ENCODE peak calls at places on chromosomes 13 and 19, in ten cellular contexts. W, L, X, U, T, O, E, R, Z and G are unnamed samples.

GRCh38 chr19:18881491-18881890 is 14.5 kb downstream of the CERS1 start:
- DNase-seq in W (no peak), L (no peak), X (no peak), U (no peak), T (no peak), O (no peak), E (no peak), R (no peak), Z (no peak), G (no peak)

GRCh38 chr13:80339578-80339840 is 1.4 kb downstream of the SPRY2 start:
- DNase-seq in W (no peak), L (no peak), X (no peak), U (peak), T (no peak), O (no peak), E (no peak), R (no peak), Z (no peak), G (peak)

GRCh38 chr19:20359933-20360720 is 193.1 kb downstream of the ZNF486 start:
- DNase-seq in W (no peak), L (no peak), X (no peak), U (no peak), T (peak), O (no peak), E (no peak), R (no peak), Z (no peak), G (no peak)

GRCh38 chr13:50594276-50594970 is 249.1 kb downstream of the DLEU7 start:
- DNase-seq in W (no peak), L (peak), X (no peak), U (no peak), T (peak), O (no peak), E (no peak), R (peak), Z (no peak), G (peak)

GRCh38 chr19:17889609-17890214 is 18.0 kb downstream of the SLC5A5 start:
- DNase-seq in W (no peak), L (peak), X (no peak), U (peak), T (peak), O (no peak), E (no peak), R (no peak), Z (peak), G (peak)

GRCh38 chr19:42255766-42256750 is 1.1 kb upstream of the ERF start:
- DNase-seq in W (peak), L (peak), X (peak), U (peak), T (no peak), O (no peak), E (no peak), R (no peak), Z (peak), G (no peak)

GRCh38 chr19:6828306-6828697 is 55.8 kb downstream of the VAV1 start:
- DNase-seq in W (peak), L (no peak), X (no peak), U (peak), T (no peak), O (no peak), E (no peak), R (no peak), Z (no peak), G (no peak)

GRCh38 chr13:48849515-48849914 is 126.2 kb upstream of the FNDC3A start:
- DNase-seq in W (no peak), L (peak), X (no peak), U (no peak), T (no peak), O (no peak), E (no peak), R (no peak), Z (no peak), G (no peak)

GRCh38 chr19:54650108-54650666 is 12.6 kb upstream of the LILRB4 start:
- DNase-seq in W (no peak), L (no peak), X (no peak), U (no peak), T (no peak), O (no peak), E (no peak), R (no peak), Z (no peak), G (no peak)

GRCh38 chr19:54654447-54655321 is 8.1 kb upstream of the LILRB4 start:
- DNase-seq in W (no peak), L (no peak), X (no peak), U (no peak), T (no peak), O (no peak), E (no peak), R (peak), Z (no peak), G (peak)

GRCh38 chr19:54648129-54648528 is 14.7 kb upstream of the LILRB4 start:
- DNase-seq in W (no peak), L (no peak), X (no peak), U (no peak), T (no peak), O (no peak), E (no peak), R (no peak), Z (no peak), G (no peak)

DNA sequence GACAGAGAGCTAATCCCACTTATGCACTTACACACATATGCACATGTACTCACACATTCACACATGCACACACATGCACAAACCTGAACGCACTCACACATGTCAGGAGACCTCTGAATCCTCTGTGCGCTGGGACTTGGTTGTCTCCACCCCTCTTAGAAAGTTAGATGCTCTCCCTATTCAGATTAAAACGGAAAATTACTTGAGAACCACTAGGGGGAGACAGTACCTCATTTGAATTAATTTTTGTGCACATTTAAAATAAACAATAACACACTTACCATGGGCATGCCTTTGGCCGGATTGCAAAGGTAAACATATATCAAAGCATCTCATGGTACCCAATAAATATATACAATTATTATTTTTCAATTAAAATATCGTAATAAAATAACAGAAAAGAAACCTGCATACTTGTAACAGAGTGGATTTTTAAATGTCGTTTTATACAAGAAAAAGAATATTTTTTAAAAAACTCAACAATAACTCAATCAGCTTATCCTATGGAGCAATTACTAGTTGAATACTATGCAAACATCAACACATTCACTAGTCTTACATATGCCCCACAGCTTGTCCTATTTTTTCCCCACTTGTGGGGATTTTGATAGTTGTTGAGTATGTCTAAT is 9.5 kb upstream of the LILRB4 start:
- DNase-seq in W (no peak), L (peak), X (no peak), U (peak), T (no peak), O (no peak), E (no peak), R (peak), Z (peak), G (peak)
- TF ChIP-seq CTCF in W (peak), L (no peak), X (no peak), U (peak), T (peak), O (peak), E (peak), R (peak), Z (peak), G (peak)

GRCh38 chr13:112104873-112105234 is 37.9 kb downstream of the SOX1 start:
- DNase-seq in W (no peak), L (no peak), X (no peak), U (no peak), T (no peak), O (no peak), E (no peak), R (no peak), Z (no peak), G (no peak)

GRCh38 chr13:112101360-112101930 is 34.5 kb downstream of the SOX1 start:
- DNase-seq in W (no peak), L (no peak), X (no peak), U (no peak), T (no peak), O (no peak), E (no peak), R (no peak), Z (no peak), G (no peak)

GRCh38 chr13:112103971-112104872 is 37.3 kb downstream of the SOX1 start:
- DNase-seq in W (no peak), L (no peak), X (no peak), U (no peak), T (peak), O (no peak), E (no peak), R (no peak), Z (no peak), G (no peak)

GRCh38 chr13:112103260-112103843 is 36.4 kb downstream of the SOX1 start:
- DNase-seq in W (peak), L (no peak), X (no peak), U (no peak), T (no peak), O (no peak), E (no peak), R (no peak), Z (no peak), G (no peak)

DNA sequence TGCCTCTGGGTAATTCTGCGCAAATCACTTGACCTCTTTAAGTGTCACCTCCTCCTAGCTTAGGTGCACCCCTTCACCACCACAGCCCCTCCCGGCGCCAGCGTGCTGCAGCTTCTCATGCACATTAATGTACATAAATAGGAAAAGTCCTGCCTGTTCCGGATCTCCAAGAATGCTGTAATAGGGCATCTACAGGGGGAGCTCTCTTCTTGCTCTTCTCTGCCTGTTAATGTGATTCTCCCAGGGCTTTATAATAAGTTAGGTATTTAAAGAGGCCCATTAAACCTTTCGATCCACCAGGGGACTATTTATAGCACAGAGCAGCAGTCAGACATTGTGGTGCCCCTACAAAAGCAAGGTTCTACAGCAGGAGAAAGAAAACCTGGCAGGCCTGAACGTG is 35.3 kb downstream of the SOX1 start:
- DNase-seq in W (peak), L (peak), X (no peak), U (no peak), T (no peak), O (no peak), E (no peak), R (no peak), Z (no peak), G (no peak)
- TF ChIP-seq CTCF in W (no peak), L (peak), X (no peak), U (no peak), T (no peak), O (no peak), E (no peak), R (no peak), Z (no peak), G (no peak)

GRCh38 chr19:40256511-40256910 is 28.6 kb downstream of the AKT2 start:
- DNase-seq in W (no peak), L (no peak), X (peak), U (no peak), T (no peak), O (no peak), E (no peak), R (no peak), Z (no peak), G (no peak)

GRCh38 chr19:40253611-40254092 is 27.2 kb upstream of the CCNP start:
- DNase-seq in W (no peak), L (no peak), X (no peak), U (no peak), T (no peak), O (no peak), E (no peak), R (no peak), Z (no peak), G (no peak)

GRCh38 chr19:40254714-40255418 is 28.4 kb upstream of the CCNP start:
- DNase-seq in W (no peak), L (no peak), X (no peak), U (no peak), T (no peak), O (no peak), E (no peak), R (no peak), Z (no peak), G (no peak)

GRCh38 chr19:40257096-40257517 is 28.0 kb downstream of the AKT2 start:
- DNase-seq in W (no peak), L (no peak), X (peak), U (no peak), T (no peak), O (peak), E (no peak), R (no peak), Z (no peak), G (no peak)

DNA sequence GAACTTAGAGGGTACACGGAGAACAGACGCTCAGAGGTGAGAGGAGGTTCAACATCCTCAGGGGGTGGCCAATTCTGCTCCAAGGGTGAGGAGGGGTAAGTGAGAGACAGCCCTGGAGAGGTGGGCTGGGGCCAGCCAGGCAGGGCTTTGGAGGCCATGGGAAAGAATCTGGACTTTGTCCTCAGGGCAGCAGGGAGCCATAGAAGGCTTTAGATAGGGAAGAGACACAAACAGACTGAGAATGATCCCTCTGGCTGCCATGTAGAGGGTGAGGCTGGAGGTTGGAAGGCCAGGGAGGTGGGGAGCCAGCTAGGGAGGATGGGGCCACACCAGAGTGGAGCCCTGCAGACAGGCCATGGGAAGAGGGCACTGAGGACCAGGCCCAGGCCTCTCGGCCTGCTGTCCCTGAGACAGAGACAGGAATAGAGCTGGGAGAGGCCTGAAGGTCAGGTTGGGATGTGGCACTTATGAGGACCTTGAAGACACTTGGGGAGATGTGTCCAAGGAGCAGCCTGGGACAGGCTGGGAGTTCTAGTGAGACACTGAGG is 29.2 kb upstream of the CCNP start:
- DNase-seq in W (no peak), L (no peak), X (no peak), U (no peak), T (no peak), O (no peak), E (no peak), R (no peak), Z (no peak), G (no peak)
- TF ChIP-seq CTCF in W (no peak), L (no peak), X (no peak), U (no peak), T (no peak), O (no peak), E (no peak), R (no peak), Z (no peak), G (no peak)

GRCh38 chr13:94192576-94192975 is 286.9 kb downstream of the DCT start:
- DNase-seq in W (no peak), L (peak), X (no peak), U (peak), T (peak), O (no peak), E (no peak), R (peak), Z (no peak), G (peak)
- TF ChIP-seq CTCF in W (no peak), L (peak), X (no peak), U (peak), T (peak), O (peak), E (no peak), R (peak), Z (peak), G (peak)